ENCODE peak calls at places on chromosomes 2 and 18, in nine cellular contexts. I is left ventricle myocardium inferior; P is sigmoid colon; Q is heart right ventricle; J is mesendoderm; W is kidney; V is CD4-positive, alpha-beta memory T cell; R is adrenal gland; B is OCI-LY7. N is an unnamed sample.

GRCh38 chr2:10597956-10598355 is 91.8 kb downstream of the NOL10 start:
- DNase-seq in P (no peak), Q (no peak), V (no peak), B (no peak), J (no peak), W (no peak), I (no peak), R (no peak), N (no peak)

GRCh38 chr2:84548303-84548702 is 32.0 kb downstream of the DNAH6 start:
- DNase-seq in W (no peak), J (no peak), R (no peak), P (no peak), I (no peak), V (no peak), B (no peak), Q (no peak), N (no peak)

GRCh38 chr2:113305146-113305545 is 26.4 kb upstream of the PAX8 start:
- DNase-seq in V (no peak), P (no peak), Q (no peak), B (no peak), I (no peak), R (no peak), J (no peak), W (no peak), N (no peak)

GRCh38 chr2:230097424-230097823 is 28.7 kb upstream of the SLC16A14 start:
- DNase-seq in I (no peak), W (no peak), Q (no peak), V (no peak), B (no peak), P (no peak), J (no peak), R (no peak), N (no peak)

GRCh38 chr18:45802814-45803492 is 22.5 kb upstream of the SIGLEC15 start:
- DNase-seq in P (no peak), I (no peak), J (no peak), V (no peak), R (no peak), Q (no peak), W (no peak), B (no peak), N (no peak)

GRCh38 chr2:223180463-223180862 is 128.5 kb downstream of the KCNE4 start:
- DNase-seq in I (no peak), Q (no peak), J (no peak), V (no peak), B (no peak), R (no peak), P (no peak), W (no peak), N (no peak)

GRCh38 chr18:48896875-48897511 is 53.8 kb downstream of the SMAD7 start:
- DNase-seq in I (peak; percentile 58), J (peak; percentile 83), W (peak; percentile 78), P (peak; percentile 76), B (peak; percentile 13), Q (peak; percentile 56), R (peak; percentile 82), V (no peak), N (no peak)

GRCh38 chr2:120818441-120818920 is 82.8 kb downstream of the GLI2 start:
- DNase-seq in Q (no peak), V (no peak), P (peak; percentile 90), J (peak; percentile 43), R (peak; percentile 90), W (peak; percentile 84), I (no peak), B (no peak), N (no peak)

DNA sequence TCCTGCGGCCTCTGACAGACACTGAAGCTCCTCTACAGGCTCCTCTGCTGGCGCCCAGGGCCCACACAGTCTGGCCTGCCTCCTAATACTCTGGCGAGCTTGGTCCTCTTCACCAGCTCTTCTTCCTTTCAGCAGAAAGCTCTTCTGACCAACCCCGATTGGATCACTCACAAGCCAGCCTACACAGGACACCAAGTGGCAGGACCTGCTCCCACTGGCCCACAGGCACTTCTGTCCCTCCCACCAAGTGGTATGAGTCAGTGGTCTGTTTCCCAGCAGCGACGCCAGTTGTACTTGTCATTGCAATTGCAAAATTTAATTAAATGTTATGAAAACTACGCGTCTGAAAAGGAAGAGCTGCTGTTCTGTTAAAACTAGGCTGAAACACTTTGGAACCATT is 46.8 kb downstream of the NDUFA10 start:
- DNase-seq in W (no peak), R (peak; percentile 77), I (no peak), V (no peak), Q (no peak), B (no peak), J (peak; percentile 6), P (no peak), N (peak; percentile 87)
- H3K36me3 ChIP-seq in W (peaks cover 10% of the 10 kb centered on the region), R (peaks cover 15% of the 10 kb centered on the region), I (peaks cover 53% of the 10 kb centered on the region), V (peaks cover 29% of the 10 kb centered on the region), Q (no peaks in the 10 kb centered on the region), B (peaks cover 93% of the 10 kb centered on the region), J (no peaks in the 10 kb centered on the region), P (no peaks in the 10 kb centered on the region), N (peaks cover 19% of the 10 kb centered on the region)

GRCh38 chr2:47028846-47029560 is 113.4 kb upstream of the MCFD2 start:
- DNase-seq in W (no peak), B (no peak), I (no peak), R (no peak), P (no peak), Q (no peak), V (no peak), J (no peak), N (no peak)

GRCh38 chr2:47032773-47033101 is 117.1 kb upstream of the MCFD2 start:
- DNase-seq in R (no peak), P (no peak), V (no peak), I (no peak), J (no peak), W (no peak), B (no peak), Q (no peak), N (no peak)

GRCh38 chr2:47028171-47028570 is 112.6 kb upstream of the MCFD2 start:
- DNase-seq in V (no peak), P (no peak), R (no peak), B (no peak), J (no peak), Q (peak; percentile 60), I (peak; percentile 69), W (no peak), N (no peak)

GRCh38 chr2:47031909-47032668 is 116.5 kb upstream of the MCFD2 start:
- DNase-seq in V (no peak), J (peak; percentile 37), Q (no peak), R (peak; percentile 76), P (no peak), B (no peak), I (no peak), W (no peak), N (peak; percentile 67)

DNA sequence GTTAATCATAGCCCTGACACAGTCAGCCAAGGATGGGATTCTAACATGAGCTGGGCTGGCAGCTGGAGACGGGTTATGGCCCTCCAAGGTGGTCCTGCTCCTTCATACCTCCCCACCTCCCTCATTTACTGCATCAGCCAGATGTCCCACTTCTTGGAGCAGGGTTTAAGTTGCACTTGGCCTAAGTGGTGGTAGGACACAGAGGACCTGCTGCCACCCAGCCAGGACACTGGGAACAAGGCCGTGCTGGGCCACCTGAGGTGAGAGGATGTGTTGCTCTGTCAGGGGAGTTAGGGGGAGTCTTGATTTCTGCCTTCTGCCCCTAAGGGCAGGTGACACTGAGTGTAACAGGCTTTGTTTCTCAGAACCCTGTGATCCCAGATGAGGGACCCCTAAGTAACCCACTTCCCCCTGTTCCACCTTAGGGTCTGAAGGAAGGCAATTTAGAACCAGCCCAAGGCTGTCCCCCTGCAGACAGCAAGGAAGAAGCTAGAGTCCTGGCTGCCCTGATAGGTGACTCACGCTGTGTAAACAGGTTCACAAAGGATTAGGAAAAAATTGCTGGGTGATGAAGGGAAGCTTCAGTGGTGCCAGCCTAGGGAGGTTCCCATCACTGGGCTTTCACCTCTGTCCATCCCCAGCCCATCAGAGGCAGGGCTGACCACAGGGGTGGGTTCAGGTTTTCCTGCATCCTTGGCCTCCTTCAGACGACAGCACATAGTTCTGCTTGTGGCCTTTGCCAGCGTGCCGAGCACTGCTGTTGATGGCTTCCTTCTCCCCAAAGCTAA is 114.3 kb upstream of the MCFD2 start:
- DNase-seq in Q (no peak), I (no peak), P (no peak), R (no peak), J (no peak), B (no peak), W (no peak), V (no peak), N (no peak)
- H3K4me1 ChIP-seq in Q (peaks cover 32% of the 10 kb centered on the region), I (peaks cover 98% of the 10 kb centered on the region), P (peaks cover 100% of the 10 kb centered on the region), R (peaks cover 68% of the 10 kb centered on the region), J (peaks cover 7% of the 10 kb centered on the region), B (no peaks in the 10 kb centered on the region), W (peaks cover 39% of the 10 kb centered on the region), V (no peaks in the 10 kb centered on the region), N (peaks cover 45% of the 10 kb centered on the region)

DNA sequence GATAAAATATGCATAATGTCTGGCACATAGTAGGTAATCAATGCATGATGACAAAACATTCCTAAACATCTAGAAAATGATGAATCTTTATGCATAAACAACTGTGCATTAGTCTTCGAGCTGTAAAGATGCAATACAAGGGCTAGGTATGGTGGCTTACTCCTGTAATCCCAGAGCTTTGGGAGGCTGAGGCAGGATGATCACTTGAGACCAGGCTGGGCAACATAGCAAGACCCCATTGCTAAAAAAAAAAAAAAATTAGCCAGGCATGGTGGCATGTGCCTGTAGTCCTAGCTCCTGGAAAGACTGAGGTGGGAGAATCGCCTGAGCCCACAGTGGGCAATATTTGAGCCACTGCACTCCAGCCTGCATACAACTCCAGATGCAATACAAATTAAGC is 5.3 kb downstream of the TET3 start:
- DNase-seq in B (no peak), P (no peak), V (no peak), I (no peak), W (no peak), J (no peak), R (no peak), Q (no peak), N (no peak)
- H3K36me3 ChIP-seq in B (peaks cover 77% of the 10 kb centered on the region), P (no peaks in the 10 kb centered on the region), V (no peaks in the 10 kb centered on the region), I (no peaks in the 10 kb centered on the region), W (no peaks in the 10 kb centered on the region), J (no peaks in the 10 kb centered on the region), R (no peaks in the 10 kb centered on the region), Q (no peaks in the 10 kb centered on the region), N (peaks cover 15% of the 10 kb centered on the region)

GRCh38 chr2:70091364-70091763 is 4.1 kb downstream of the PCBP1 start:
- DNase-seq in I (no peak), W (no peak), V (no peak), R (no peak), P (no peak), J (no peak), Q (no peak), B (no peak), N (no peak)

GRCh38 chr2:70090706-70091334 is 3.5 kb downstream of the PCBP1 start:
- DNase-seq in V (no peak), R (no peak), I (no peak), J (no peak), Q (no peak), W (no peak), P (peak; percentile 43), B (no peak), N (no peak)

GRCh38 chr2:70089946-70090523 is 2.8 kb downstream of the PCBP1 start:
- DNase-seq in B (no peak), R (no peak), W (no peak), J (peak; percentile 66), P (no peak), Q (no peak), V (no peak), I (no peak), N (no peak)

GRCh38 chr2:70089220-70089945 is 2.1 kb downstream of the PCBP1 start:
- DNase-seq in R (peak; percentile 68), V (no peak), I (peak; percentile 22), W (no peak), J (peak; percentile 91), Q (peak; percentile 25), P (peak; percentile 69), B (peak; percentile 87), N (peak; percentile 9)

DNA sequence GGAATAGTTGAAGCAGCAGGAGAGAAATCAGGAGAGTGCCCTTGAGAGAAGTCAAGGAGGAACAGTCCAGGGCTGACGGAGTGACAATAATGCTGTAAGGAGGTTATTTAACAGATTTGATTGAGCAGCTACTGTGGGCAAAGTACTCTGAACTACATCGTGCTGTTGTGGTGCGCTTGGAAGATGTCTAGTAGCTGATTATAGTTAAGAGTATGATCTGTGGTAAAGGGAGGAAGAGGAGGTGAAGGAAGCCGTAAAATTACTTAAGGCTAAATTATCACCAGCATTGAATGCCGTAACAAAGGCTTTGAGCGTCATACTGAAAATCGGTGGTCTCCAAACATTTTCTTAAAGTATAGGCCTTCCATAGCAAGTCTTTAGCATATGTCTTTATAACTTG is 4.5 kb downstream of the PCBP1 start:
- DNase-seq in W (no peak), P (no peak), J (no peak), V (no peak), R (no peak), B (no peak), I (no peak), Q (no peak), N (no peak)
- H3K4me1 ChIP-seq in W (peaks cover 9% of the 10 kb centered on the region), P (peaks cover 40% of the 10 kb centered on the region), J (peaks cover 2% of the 10 kb centered on the region), V (peaks cover 56% of the 10 kb centered on the region), R (peaks cover 27% of the 10 kb centered on the region), B (peaks cover 59% of the 10 kb centered on the region), I (peaks cover 49% of the 10 kb centered on the region), Q (no peaks in the 10 kb centered on the region), N (no peaks in the 10 kb centered on the region)

N was measured in BE2C.